ENCODE peak calls at places on chromosomes 3 and 15, in seven cellular contexts. J, Y, R, O, D, Z and X are unnamed samples.

GRCh38 chr3:77816470-77816869 is 776.6 kb downstream of the ROBO2 start:
- DNase-seq in Y (no peak), Z (no peak), O (no peak), R (no peak), J (no peak), D (no peak), X (no peak)

GRCh38 chr3:11306815-11307589 is 34.8 kb downstream of the ATG7 start:
- DNase-seq in O (no peak), Z (no peak), Y (no peak), R (peak), D (no peak), J (no peak), X (no peak)

GRCh38 chr15:72358532-72359180 is 17.2 kb downstream of the HEXA start:
- DNase-seq in J (peak), Z (no peak), Y (no peak), O (no peak), D (peak), R (no peak), X (no peak)

GRCh38 chr15:70018646-70019600 is 78.8 kb downstream of the TLE3 start:
- DNase-seq in D (no peak), Z (no peak), R (no peak), J (no peak), Y (no peak), O (no peak), X (no peak)

GRCh38 chr3:21962456-21962855 is 211.4 kb upstream of the ZNF385D start:
- DNase-seq in Z (no peak), O (peak), J (no peak), D (no peak), R (no peak), Y (no peak), X (no peak)

GRCh38 chr15:89452330-89452836 is 44.0 kb downstream of the RHCG start:
- DNase-seq in R (no peak), Z (no peak), J (no peak), O (no peak), Y (no peak), D (no peak), X (no peak)

GRCh38 chr15:36024066-36024465 is 478.1 kb upstream of the DPH6 start:
- DNase-seq in O (no peak), Z (peak), R (no peak), J (no peak), Y (peak), D (no peak), X (no peak)

GRCh38 chr3:16695710-16696109 is 90.5 kb upstream of the DAZL start:
- DNase-seq in Z (no peak), R (no peak), O (no peak), J (no peak), D (no peak), Y (no peak), X (no peak)

GRCh38 chr3:12737319-12737718 is 21.7 kb downstream of the TMEM40 start:
- DNase-seq in O (no peak), J (no peak), Y (no peak), D (no peak), R (no peak), Z (no peak), X (no peak)

GRCh38 chr3:121718205-121718846 is 31.2 kb downstream of the GOLGB1 start:
- DNase-seq in Y (no peak), R (no peak), O (no peak), Z (no peak), J (no peak), D (no peak), X (no peak)

GRCh38 chr3:122530164-122530563 is 15.4 kb upstream of the KPNA1 start:
- DNase-seq in J (no peak), R (no peak), Y (no peak), O (no peak), D (no peak), Z (no peak), X (no peak)

GRCh38 chr15:91468861-91469260 is 368.8 kb downstream of the SV2B start:
- DNase-seq in D (no peak), Z (peak), R (no peak), J (no peak), Y (no peak), O (no peak), X (no peak)

GRCh38 chr3:52385157-52385556 is 59.7 kb downstream of the SEMA3G start:
- DNase-seq in O (peak), J (peak), Z (peak), D (peak), Y (peak), R (no peak), X (no peak)

GRCh38 chr3:108125550-108126071 is 34.8 kb upstream of the CD47 start:
- DNase-seq in Z (no peak), R (no peak), O (no peak), J (no peak), D (no peak), Y (no peak), X (peak)

GRCh38 chr3:120113128-120114116 is 19.2 kb upstream of the GSK3B start:
- DNase-seq in Z (no peak), O (no peak), Y (peak), R (no peak), D (peak), J (no peak), X (no peak)

GRCh38 chr3:114336122-114336697 is 42.4 kb downstream of the TIGIT start:
- DNase-seq in Y (no peak), D (no peak), J (no peak), Z (no peak), O (no peak), R (no peak), X (no peak)

GRCh38 chr3:107068980-107069379 is 308.3 kb upstream of the CCDC54 start:
- DNase-seq in Y (peak), R (no peak), Z (no peak), J (no peak), D (peak), O (no peak), X (no peak)

GRCh38 chr3:39383190-39383912 is at the start of gene SLC25A38:
- DNase-seq in R (peak), J (peak), O (peak), Y (peak), Z (no peak), D (peak), X (no peak)

GRCh38 chr3:153066983-153067382 is 95.0 kb upstream of the RAP2B start:
- DNase-seq in R (no peak), J (no peak), Y (no peak), D (no peak), Z (no peak), O (no peak), X (no peak)

GRCh38 chr3:3665961-3666640 is 133.1 kb upstream of the LRRN1 start:
- DNase-seq in D (no peak), J (no peak), Y (no peak), Z (no peak), O (peak), R (no peak), X (no peak)

GRCh38 chr15:52080031-52080430 is 32.5 kb downstream of the BCL2L10 start:
- DNase-seq in J (no peak), O (no peak), D (no peak), Y (no peak), Z (peak), R (no peak), X (peak)